ENCODE peak calls at places on chromosomes 12 and 14, in five cellular contexts. C is DND-41, U is foreskin keratinocyte, F is neuronal stem cell, W is heart left ventricle. R is an unnamed sample.

GRCh38 chr12:53938276-53939140 is at the start of gene HOXC13:
- DNase-seq in C (no peak), U (peak; percentile 99), F (peak; percentile 65), W (no peak), R (peak; percentile 89)

GRCh38 chr12:15151141-15152091 is 69.8 kb downstream of the RERG start:
- DNase-seq in C (no peak), U (peak; percentile 9), F (peak; percentile 3), W (no peak), R (no peak)

GRCh38 chr12:20490213-20490612 is 121.9 kb downstream of the PDE3A start:
- DNase-seq in C (no peak), U (no peak), F (no peak), W (no peak), R (no peak)

GRCh38 chr12:2615665-2616387 is 178.9 kb upstream of the FKBP4 start:
- DNase-seq in C (no peak), U (no peak), F (no peak), W (peak; percentile 62), R (no peak)

GRCh38 chr12:27424631-27425230 is 21.8 kb upstream of the SMCO2 start:
- DNase-seq in C (no peak), U (peak; percentile 36), F (no peak), W (no peak), R (no peak)

GRCh38 chr14:71354801-71355200 is 447.5 kb downstream of the PCNX1 start:
- DNase-seq in C (no peak), U (peak; percentile 79), F (peak; percentile 8), W (no peak), R (no peak)

GRCh38 chr14:61750708-61751474 is 11.3 kb upstream of the SNAPC1 start:
- DNase-seq in C (peak; percentile 69), U (peak; percentile 77), F (peak; percentile 57), W (peak; percentile 91), R (peak; percentile 73)

GRCh38 chr12:124633269-124633953 is 66.0 kb upstream of the NCOR2 start:
- DNase-seq in C (no peak), U (peak; percentile 91), F (no peak), W (no peak), R (no peak)

GRCh38 chr12:93167841-93168492 is 209.8 kb upstream of the NUDT4 start:
- DNase-seq in C (no peak), U (no peak), F (peak; percentile 45), W (no peak), R (no peak)

GRCh38 chr14:60222820-60223219 is 26.2 kb upstream of the PPM1A start:
- DNase-seq in C (no peak), U (no peak), F (no peak), W (peak; percentile 79), R (no peak)

GRCh38 chr12:74794522-74794921 is 256.9 kb downstream of the ATXN7L3B start:
- DNase-seq in C (no peak), U (no peak), F (no peak), W (no peak), R (no peak)

GRCh38 chr12:89417246-89417977 is 65.1 kb upstream of the DUSP6 start:
- DNase-seq in C (no peak), U (peak; percentile 35), F (no peak), W (no peak), R (no peak)

GRCh38 chr14:92217956-92218355 is 96.2 kb downstream of the CPSF2 start:
- DNase-seq in C (no peak), U (no peak), F (no peak), W (no peak), R (no peak)

GRCh38 chr12:112822056-112822455 is 30.5 kb downstream of the RPH3A start:
- DNase-seq in C (no peak), U (peak; percentile 33), F (no peak), W (no peak), R (no peak)

GRCh38 chr12:121811434-121812319 is 7.9 kb downstream of the SETD1B start:
- DNase-seq in C (peak; percentile 93), U (peak; percentile 32), F (peak; percentile 80), W (peak; percentile 69), R (no peak)

GRCh38 chr12:81757731-81758325 is 1.3 kb downstream of the PPFIA2 start:
- DNase-seq in C (no peak), U (no peak), F (no peak), W (no peak), R (no peak)

GRCh38 chr12:51815571-51815970 is 32.9 kb downstream of the FIGNL2 start:
- DNase-seq in C (no peak), U (no peak), F (no peak), W (no peak), R (no peak)

GRCh38 chr12:50685641-50686040 is 78.3 kb upstream of the ATF1 start:
- DNase-seq in C (no peak), U (no peak), F (no peak), W (no peak), R (no peak)

GRCh38 chr14:92103363-92103762 is 3.0 kb downstream of the ATXN3 start:
- DNase-seq in C (no peak), U (peak; percentile 22), F (no peak), W (no peak), R (no peak)

GRCh38 chr14:53509845-53510244 is 356.7 kb upstream of the DDHD1 start:
- DNase-seq in C (no peak), U (peak; percentile 97), F (no peak), W (peak; percentile 42), R (peak; percentile 96)

GRCh38 chr14:54085841-54086240 is 129.2 kb upstream of the BMP4 start:
- DNase-seq in C (no peak), U (no peak), F (no peak), W (no peak), R (no peak)

GRCh38 chr12:49121047-49121696 is 10.0 kb downstream of the TUBA1B start:
- DNase-seq in C (no peak), U (peak; percentile 41), F (peak; percentile 36), W (peak; percentile 47), R (no peak)

GRCh38 chr14:37594916-37595808 is at the start of the genes FOXA1 and TTC6:
- DNase-seq in C (no peak), U (no peak), F (peak; percentile 41), W (no peak), R (no peak)

GRCh38 chr14:53613404-53614253 is 343.0 kb downstream of the BMP4 start:
- DNase-seq in C (no peak), U (peak; percentile 15), F (peak; percentile 46), W (no peak), R (peak; percentile 69)

GRCh38 chr14:33098016-33098415 is 159.3 kb downstream of the NPAS3 start:
- DNase-seq in C (no peak), U (no peak), F (no peak), W (no peak), R (no peak)

GRCh38 chr12:50676761-50677160 is 87.1 kb upstream of the ATF1 start:
- DNase-seq in C (no peak), U (no peak), F (no peak), W (no peak), R (no peak)

DNA sequence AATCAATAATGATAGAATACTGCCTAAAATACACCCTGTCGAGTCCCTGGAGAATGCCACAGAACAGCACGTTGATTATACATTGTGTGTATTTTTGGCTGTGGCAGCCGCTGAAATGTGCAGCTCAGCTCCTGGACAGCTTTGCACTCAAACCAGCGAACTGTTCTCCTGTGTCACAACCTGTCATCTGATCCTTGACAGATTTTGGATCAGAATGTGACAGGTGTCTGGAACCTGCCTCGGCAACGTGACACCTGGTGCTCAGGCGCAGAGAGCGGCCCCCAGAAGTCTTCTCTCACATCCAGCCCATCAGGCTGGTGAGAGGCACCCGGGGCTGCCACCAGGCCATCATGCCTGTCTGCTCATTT is 19.3 kb downstream of the MVK start:
- DNase-seq in C (no peak), U (no peak), F (no peak), W (no peak), R (no peak)
- H3K27ac ChIP-seq in C (no peak overlapping the region), U (no peak overlapping the region), F (no peak overlapping the region), W (peak overlapping the region; percentile 67), R (no peak overlapping the region)

DNA sequence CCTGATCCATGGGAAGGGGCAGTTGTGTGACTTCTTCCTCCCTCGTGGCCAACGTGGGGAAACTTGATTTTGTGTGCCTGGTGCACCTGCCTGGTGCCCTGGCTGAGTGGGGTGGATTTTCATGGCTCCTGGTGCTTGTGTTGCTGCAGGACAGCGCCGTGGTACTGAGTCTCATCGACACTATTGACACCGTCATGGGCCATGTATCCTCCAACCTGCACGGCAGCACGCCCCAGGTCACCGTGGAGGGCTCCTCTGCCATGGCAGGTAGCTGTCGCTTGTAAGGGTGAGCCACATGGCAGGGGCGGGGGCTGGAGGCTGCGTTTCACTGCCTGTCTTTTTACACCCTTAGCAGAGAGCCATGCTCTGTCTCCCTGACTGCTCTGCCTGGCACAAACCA is 49.3 kb downstream of the ADGRD1 start:
- DNase-seq in C (no peak), U (no peak), F (no peak), W (no peak), R (no peak)
- H3K27ac ChIP-seq in C (no peak overlapping the region), U (no peak overlapping the region), F (peak overlapping the region; percentile 64), W (peak overlapping the region; percentile 67), R (no peak overlapping the region)

GRCh38 chr12:31507966-31508365 is 83.0 kb downstream of the DENND5B start:
- DNase-seq in C (no peak), U (peak; percentile 52), F (no peak), W (no peak), R (no peak)
- H3K27ac ChIP-seq in C (no peak overlapping the region), U (no peak overlapping the region), F (no peak overlapping the region), W (no peak overlapping the region), R (no peak overlapping the region)

GRCh38 chr14:101977311-101978071 is 13.1 kb downstream of the DYNC1H1 start:
- DNase-seq in C (no peak), U (no peak), F (no peak), W (no peak), R (no peak)

GRCh38 chr14:101979666-101980065 is 15.3 kb downstream of the DYNC1H1 start:
- DNase-seq in C (no peak), U (no peak), F (no peak), W (no peak), R (no peak)

GRCh38 chr14:101980700-101981099 is 16.3 kb downstream of the DYNC1H1 start:
- DNase-seq in C (no peak), U (peak; percentile 98), F (no peak), W (peak; percentile 70), R (peak; percentile 95)

GRCh38 chr14:101982621-101983020 is 18.2 kb downstream of the DYNC1H1 start:
- DNase-seq in C (no peak), U (no peak), F (no peak), W (no peak), R (no peak)

GRCh38 chr14:101980251-101980650 is 15.9 kb downstream of the DYNC1H1 start:
- DNase-seq in C (no peak), U (no peak), F (no peak), W (no peak), R (no peak)
- H3K27ac ChIP-seq in C (no peak overlapping the region), U (peak overlapping the region; percentile 7), F (no peak overlapping the region), W (no peak overlapping the region), R (peak overlapping the region; percentile 85)

DNA sequence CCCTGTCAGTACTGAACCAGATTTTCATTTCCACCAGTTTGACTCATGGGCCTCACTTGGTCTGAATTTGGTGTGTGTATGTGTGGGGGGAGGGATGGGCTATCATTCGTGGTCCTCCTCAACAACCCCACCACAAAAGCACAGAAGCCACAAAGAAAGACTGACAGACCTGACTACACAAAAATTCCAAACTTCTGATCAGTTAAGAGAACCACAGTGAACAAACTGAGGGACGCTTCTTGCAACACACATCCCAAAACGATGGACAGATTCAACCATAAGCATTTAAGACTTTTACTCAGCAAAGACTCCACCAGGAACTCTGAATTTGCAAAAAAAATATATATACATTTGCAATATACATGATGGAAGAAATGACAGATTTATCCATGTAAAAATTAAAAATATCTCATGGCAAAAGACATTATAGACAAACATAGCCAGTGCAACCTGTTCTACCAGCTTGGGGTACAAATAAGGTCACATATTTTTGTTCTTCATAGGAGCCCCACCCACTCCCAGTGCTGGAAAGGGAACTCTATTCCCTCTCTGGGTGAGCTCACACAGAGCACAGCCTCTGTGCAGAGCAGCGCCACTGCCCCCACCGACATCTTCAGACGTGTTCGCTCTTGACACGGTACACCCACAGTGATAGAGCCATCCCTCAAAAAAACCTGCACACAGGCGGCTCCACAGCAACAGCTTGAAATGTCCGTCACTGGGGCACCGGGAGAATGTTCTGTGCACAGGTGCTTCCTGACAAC is 49.7 kb downstream of the JAG2 start:
- DNase-seq in C (no peak), U (peak; percentile 79), F (no peak), W (no peak), R (peak; percentile 75)
- H3K27ac ChIP-seq in C (no peak overlapping the region), U (no peak overlapping the region), F (no peak overlapping the region), W (no peak overlapping the region), R (peak overlapping the region; percentile 51)